ENCODE peak calls at places on chromosomes 5 and 9, in five cellular contexts. X, R, K, I and U are unnamed samples.

GRCh38 chr5:170809551-170809950 is 26.0 kb downstream of the GABRP start:
- DNase-seq in X (peak), R (peak), I (no peak), K (peak), U (peak)

GRCh38 chr5:124519396-124519795 is 227.0 kb downstream of the ZNF608 start:
- DNase-seq in I (peak), K (no peak), X (no peak), R (peak), U (no peak)

GRCh38 chr9:115627511-115627910 is 509.6 kb upstream of the TNC start:
- DNase-seq in R (no peak), I (no peak), K (no peak), X (no peak), U (no peak)

GRCh38 chr5:3449481-3449880 is 146.2 kb upstream of the IRX1 start:
- DNase-seq in I (no peak), X (no peak), K (no peak), R (no peak), U (no peak)

GRCh38 chr9:115008536-115008935 is 78.1 kb upstream of the TNFSF8 start:
- DNase-seq in R (peak), K (no peak), I (no peak), X (peak), U (no peak)

GRCh38 chr9:18256574-18256973 is 217.4 kb upstream of the ADAMTSL1 start:
- DNase-seq in I (no peak), X (no peak), R (peak), K (no peak), U (no peak)

GRCh38 chr5:83955916-83956315 is 235.3 kb upstream of the HAPLN1 start:
- DNase-seq in R (peak), I (no peak), K (no peak), X (no peak), U (no peak)

GRCh38 chr5:161064800-161065199 is 212.8 kb upstream of the ATP10B start:
- DNase-seq in X (no peak), R (no peak), I (no peak), K (no peak), U (no peak)

GRCh38 chr9:131461166-131461565 is 41.6 kb upstream of the POMT1 start:
- DNase-seq in I (no peak), X (no peak), R (no peak), K (no peak), U (no peak)

GRCh38 chr9:133686642-133687575 is 50.7 kb downstream of the DBH start:
- DNase-seq in K (no peak), X (no peak), I (no peak), R (no peak), U (no peak)

GRCh38 chr5:68252678-68253520 is 37.3 kb downstream of the PIK3R1 start:
- DNase-seq in K (peak), I (no peak), X (peak), R (peak), U (peak)

GRCh38 chr9:101509572-101509971 is 24.1 kb upstream of the RNF20 start:
- DNase-seq in R (peak), I (no peak), X (no peak), K (no peak), U (no peak)

GRCh38 chr9:110744753-110745522 is 76.3 kb downstream of the MUSK start:
- DNase-seq in K (no peak), X (peak), I (no peak), R (peak), U (no peak)

GRCh38 chr9:14989811-14990210 is 79.6 kb upstream of the FREM1 start:
- DNase-seq in R (no peak), K (no peak), I (no peak), X (no peak), U (no peak)

GRCh38 chr9:102974530-102974929 is 20.6 kb upstream of the CYLC2 start:
- DNase-seq in X (peak), I (no peak), R (no peak), K (no peak), U (no peak)

GRCh38 chr9:9764821-9765220 is 848.0 kb downstream of the PTPRD start:
- DNase-seq in K (peak), R (no peak), X (no peak), I (no peak), U (no peak)

GRCh38 chr5:58462154-58462553 is 2.3 kb upstream of the PLK2 start:
- DNase-seq in I (no peak), X (peak), R (no peak), K (peak), U (no peak)

GRCh38 chr9:127318651-127319167 is 54.1 kb downstream of the GARNL3 start:
- DNase-seq in I (no peak), K (no peak), X (no peak), R (peak), U (no peak)

GRCh38 chr9:35656841-35657326 is 935 bp downstream of the RMRP start:
- DNase-seq in K (no peak), I (no peak), X (no peak), R (no peak), U (no peak)

GRCh38 chr5:113213551-113213971 is 221.2 kb downstream of the TSSK1B start:
- DNase-seq in X (no peak), I (no peak), K (no peak), R (no peak), U (no peak)

GRCh38 chr9:79189511-79189924 is 382.2 kb upstream of the TLE4 start:
- DNase-seq in R (peak), X (no peak), K (peak), I (no peak), U (no peak)

GRCh38 chr9:69325409-69326212 is 596 bp downstream of the ENTREP1 start:
- DNase-seq in R (no peak), X (peak), K (peak), I (no peak), U (no peak)

GRCh38 chr9:91896513-91897121 is 53.4 kb downstream of the ROR2 start:
- DNase-seq in R (peak), I (no peak), K (peak), X (no peak), U (peak)

GRCh38 chr9:95096381-95096780 is 221.1 kb downstream of the FANCC start:
- DNase-seq in X (no peak), K (peak), R (no peak), I (no peak), U (peak)

GRCh38 chr5:112161392-112161748 is 257.7 kb downstream of the EPB41L4A start:
- DNase-seq in K (no peak), X (no peak), R (no peak), I (no peak), U (no peak)

GRCh38 chr5:112159435-112159834 is 259.6 kb downstream of the EPB41L4A start:
- DNase-seq in I (no peak), R (peak), K (no peak), X (no peak), U (no peak)

GRCh38 chr5:112163435-112163834 is 255.6 kb downstream of the EPB41L4A start:
- DNase-seq in I (no peak), X (no peak), R (no peak), K (no peak), U (no peak)

GRCh38 chr5:112165399-112165798 is 253.7 kb downstream of the EPB41L4A start:
- DNase-seq in K (no peak), I (no peak), X (no peak), R (no peak), U (no peak)

DNA sequence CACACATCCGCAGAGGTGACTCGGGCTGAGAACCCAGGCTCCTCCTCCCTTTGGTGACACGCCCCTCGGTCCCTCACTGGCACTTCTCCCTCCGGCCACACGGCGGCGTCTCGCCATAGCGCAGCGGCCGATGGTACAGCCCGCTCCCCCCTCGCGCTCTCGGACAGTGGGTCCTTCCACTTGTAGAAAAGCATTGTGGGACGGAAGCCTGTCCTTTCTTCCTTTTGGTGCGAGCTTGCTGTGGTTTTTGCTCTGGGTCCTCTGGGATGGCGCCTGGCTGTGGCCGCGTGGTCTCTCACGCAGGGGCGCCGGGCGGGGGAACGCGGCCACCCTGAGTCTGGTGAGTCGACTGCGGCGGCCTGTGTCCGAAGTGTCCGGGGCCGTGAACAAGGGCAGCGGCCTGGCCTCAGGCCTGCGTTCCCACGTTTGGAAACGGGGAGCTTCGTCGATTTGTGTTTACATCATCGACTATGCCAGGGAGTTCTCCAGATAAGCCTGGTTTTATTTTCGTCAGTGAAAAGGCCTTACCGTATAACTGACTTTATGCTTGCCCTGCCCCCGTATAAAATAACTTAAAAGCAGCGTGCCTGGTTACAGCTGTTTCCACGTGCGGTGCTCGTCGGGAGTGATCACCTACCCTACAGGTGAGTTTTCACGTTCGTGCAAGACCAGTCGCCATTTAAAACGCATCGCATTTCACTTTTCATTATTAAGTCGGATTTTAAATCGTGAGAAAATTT is 258.3 kb downstream of the EPB41L4A start:
- DNase-seq in K (peak), R (peak), I (peak), X (peak), U (peak)
- TF ChIP-seq RCOR1 in K (peak), R (no peak), I (peak), X (no peak), U (peak)

GRCh38 chr5:38538161-38538560 is 18.3 kb downstream of the LIFR start:
- DNase-seq in X (no peak), R (no peak), K (no peak), I (no peak), U (no peak)
- TF ChIP-seq RCOR1 in X (no peak), R (no peak), K (no peak), I (no peak), U (no peak)

GRCh38 chr9:87406545-87407166 is 91.0 kb upstream of the DAPK1 start:
- DNase-seq in R (no peak), I (no peak), X (no peak), K (no peak), U (no peak)

GRCh38 chr9:87402537-87402936 is 95.1 kb upstream of the DAPK1 start:
- DNase-seq in I (no peak), X (no peak), R (no peak), K (no peak), U (no peak)

GRCh38 chr9:87405677-87406544 is 91.8 kb upstream of the DAPK1 start:
- DNase-seq in K (no peak), X (no peak), I (no peak), R (no peak), U (no peak)

GRCh38 chr9:87395804-87396458 is 101.7 kb upstream of the DAPK1 start:
- DNase-seq in R (no peak), I (no peak), K (no peak), X (peak), U (no peak)

DNA sequence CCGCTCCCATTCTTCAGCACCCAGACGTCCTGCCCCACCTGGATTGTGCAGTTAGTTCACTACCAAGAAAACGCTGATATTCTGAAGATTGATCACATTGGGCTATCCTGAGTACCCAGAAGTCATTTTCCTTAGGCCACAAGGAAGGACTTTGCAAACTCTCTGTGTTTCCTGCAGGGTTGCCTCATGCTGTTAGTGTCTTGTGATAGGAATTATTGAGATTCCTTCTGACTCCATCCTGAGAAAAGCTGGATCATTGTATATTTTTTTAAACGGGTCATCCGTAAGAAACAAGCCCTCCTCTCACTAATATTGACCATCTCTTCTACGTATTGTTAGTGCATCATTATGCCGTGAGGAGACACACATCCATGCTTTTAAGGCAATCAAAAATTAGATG is 96.0 kb upstream of the DAPK1 start:
- DNase-seq in K (no peak), I (no peak), X (no peak), R (no peak), U (no peak)
- TF ChIP-seq RCOR1 in K (no peak), I (no peak), X (no peak), R (no peak), U (no peak)

DNA sequence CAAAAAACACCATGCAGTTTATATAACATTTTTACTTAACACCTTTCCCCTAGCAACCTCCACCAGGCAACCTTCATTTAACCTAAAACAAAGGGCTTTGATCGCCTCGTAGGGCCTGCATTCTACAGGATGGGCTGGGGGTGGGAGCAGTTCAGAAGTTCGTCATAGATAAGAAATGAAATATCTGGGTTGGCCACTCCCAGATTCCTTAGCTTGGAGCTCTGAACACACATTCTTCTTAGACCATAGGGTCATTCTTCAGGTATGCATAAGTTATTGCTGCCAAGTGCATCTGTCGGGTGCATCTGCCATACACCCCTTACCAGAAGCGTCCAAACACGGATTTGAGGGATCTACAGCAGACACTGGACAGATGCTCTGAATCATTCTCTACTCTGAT is 4.3 kb upstream of the SLC22A5 start:
- DNase-seq in I (no peak), K (no peak), X (peak), R (peak), U (peak)
- TF ChIP-seq RCOR1 in I (no peak), K (no peak), X (no peak), R (no peak), U (no peak)

GRCh38 chr5:61918606-61919005 is 387.4 kb upstream of the KIF2A start:
- DNase-seq in X (no peak), K (no peak), I (no peak), R (no peak), U (no peak)

GRCh38 chr5:61916621-61917620 is 389.1 kb upstream of the KIF2A start:
- DNase-seq in I (no peak), X (no peak), K (no peak), R (peak), U (peak)

GRCh38 chr5:61915646-61916045 is 390.4 kb upstream of the KIF2A start:
- DNase-seq in X (no peak), I (no peak), K (no peak), R (no peak), U (no peak)

GRCh38 chr5:61924251-61924650 is 381.8 kb upstream of the KIF2A start:
- DNase-seq in X (no peak), K (no peak), R (no peak), I (no peak), U (no peak)

GRCh38 chr5:61919920-61920319 is 386.1 kb upstream of the KIF2A start:
- DNase-seq in I (no peak), R (no peak), K (no peak), X (no peak), U (no peak)
- TF ChIP-seq RCOR1 in I (no peak), R (no peak), K (no peak), X (no peak), U (no peak)

GRCh38 chr5:17799521-17799920 is 165.3 kb downstream of the TAF11L14 start:
- DNase-seq in I (no peak), R (no peak), K (no peak), X (no peak), U (no peak)

GRCh38 chr5:17807069-17807468 is 172.8 kb downstream of the TAF11L14 start:
- DNase-seq in I (no peak), X (no peak), R (no peak), K (no peak), U (no peak)

GRCh38 chr5:17803976-17804375 is 169.7 kb downstream of the TAF11L14 start:
- DNase-seq in K (no peak), I (no peak), X (no peak), R (no peak), U (no peak)

GRCh38 chr5:17805426-17805825 is 171.2 kb downstream of the TAF11L14 start:
- DNase-seq in X (no peak), I (no peak), R (peak), K (no peak), U (no peak)

GRCh38 chr5:17802256-17802655 is 168.0 kb downstream of the TAF11L14 start:
- DNase-seq in I (no peak), X (no peak), K (no peak), R (no peak), U (no peak)
- TF ChIP-seq RCOR1 in I (no peak), X (no peak), K (no peak), R (no peak), U (no peak)